ENCODE peak calls at places on chromosomes 6 and 20, in nine cellular contexts. T is colonic mucosa, V is PC-9, H is uterus, P is aorta, R is cardiac muscle cell, A is A549, L is prostate gland, S is heart left ventricle. W is an unnamed sample.

GRCh38 chr20:57043669-57044268 is 222.7 kb downstream of the BMP7 start:
- DNase-seq in T (no peak), V (no peak), H (no peak), P (no peak), R (no peak), A (no peak), L (no peak), S (no peak), W (no peak)

GRCh38 chr6:37547564-37548061 is 47.9 kb upstream of the CCDC167 start:
- DNase-seq in T (no peak), V (peak; percentile 41), H (no peak), P (no peak), R (no peak), A (no peak), L (peak; percentile 72), S (no peak), W (no peak)

GRCh38 chr6:85464722-85465150 is 14.9 kb downstream of the NT5E start:
- DNase-seq in T (no peak), V (peak; percentile 48), H (no peak), P (peak; percentile 82), R (no peak), A (peak; percentile 36), L (no peak), S (no peak), W (no peak)

GRCh38 chr6:30766461-30767157 is 22.3 kb upstream of the IER3 start:
- DNase-seq in T (no peak), V (no peak), H (no peak), P (peak; percentile 23), R (no peak), A (no peak), L (no peak), S (peak; percentile 34), W (no peak)

GRCh38 chr6:34563513-34563870 is 7.4 kb upstream of the SPDEF start:
- DNase-seq in T (no peak), V (no peak), H (no peak), P (no peak), R (no peak), A (no peak), L (no peak), S (no peak), W (no peak)

GRCh38 chr6:6973721-6974120 is 134.0 kb upstream of the RREB1 start:
- DNase-seq in T (no peak), V (no peak), H (no peak), P (no peak), R (no peak), A (no peak), L (no peak), S (no peak), W (no peak)

GRCh38 chr6:111417181-111417585 is 65.8 kb downstream of the REV3L start:
- DNase-seq in T (peak; percentile 25), V (no peak), H (no peak), P (no peak), R (peak; percentile 19), A (no peak), L (peak; percentile 28), S (peak; percentile 38), W (no peak)

GRCh38 chr6:18477301-18477941 is 90.3 kb downstream of the RNF144B start:
- DNase-seq in T (no peak), V (no peak), H (no peak), P (no peak), R (no peak), A (no peak), L (no peak), S (no peak), W (no peak)

GRCh38 chr6:35092362-35093117 is 48.6 kb downstream of the TCP11 start:
- DNase-seq in T (peak; percentile 16), V (no peak), H (peak; percentile 40), P (peak; percentile 85), R (no peak), A (no peak), L (no peak), S (no peak), W (no peak)

GRCh38 chr6:140858381-140858971 is 1274.2 kb upstream of the GJE1 start:
- DNase-seq in T (no peak), V (peak; percentile 7), H (no peak), P (no peak), R (no peak), A (no peak), L (no peak), S (no peak), W (no peak)

GRCh38 chr6:158807515-158808441 is 11.4 kb downstream of the EZR start:
- DNase-seq in T (no peak), V (no peak), H (no peak), P (no peak), R (no peak), A (no peak), L (no peak), S (no peak), W (no peak)

GRCh38 chr6:692356-692851 is 535 bp downstream of the EXOC2 start:
- DNase-seq in T (peak; percentile 72), V (peak; percentile 62), H (peak; percentile 22), P (peak; percentile 79), R (peak; percentile 35), A (peak; percentile 35), L (no peak), S (peak; percentile 18), W (no peak)

GRCh38 chr20:15395457-15395856 is 1058.0 kb upstream of the FLRT3 start:
- DNase-seq in T (no peak), V (no peak), H (no peak), P (no peak), R (no peak), A (no peak), L (no peak), S (no peak), W (no peak)

GRCh38 chr6:89162047-89162371 is 16.2 kb downstream of the PM20D2 start:
- DNase-seq in T (no peak), V (no peak), H (peak; percentile 28), P (no peak), R (peak; percentile 33), A (no peak), L (no peak), S (peak; percentile 41), W (no peak)

GRCh38 chr6:168371989-168372711 is 52.6 kb upstream of the DACT2 start:
- DNase-seq in T (no peak), V (no peak), H (no peak), P (peak; percentile 71), R (no peak), A (no peak), L (no peak), S (no peak), W (no peak)

GRCh38 chr6:168372871-168373270 is 53.3 kb upstream of the DACT2 start:
- DNase-seq in T (peak; percentile 43), V (no peak), H (no peak), P (peak; percentile 39), R (no peak), A (no peak), L (no peak), S (no peak), W (no peak)

GRCh38 chr6:168374541-168375071 is 55.0 kb upstream of the DACT2 start:
- DNase-seq in T (no peak), V (no peak), H (no peak), P (peak; percentile 55), R (no peak), A (no peak), L (no peak), S (no peak), W (no peak)

GRCh38 chr6:168374051-168374502 is 54.5 kb upstream of the DACT2 start:
- DNase-seq in T (no peak), V (no peak), H (no peak), P (peak; percentile 68), R (no peak), A (no peak), L (no peak), S (no peak), W (no peak)

DNA sequence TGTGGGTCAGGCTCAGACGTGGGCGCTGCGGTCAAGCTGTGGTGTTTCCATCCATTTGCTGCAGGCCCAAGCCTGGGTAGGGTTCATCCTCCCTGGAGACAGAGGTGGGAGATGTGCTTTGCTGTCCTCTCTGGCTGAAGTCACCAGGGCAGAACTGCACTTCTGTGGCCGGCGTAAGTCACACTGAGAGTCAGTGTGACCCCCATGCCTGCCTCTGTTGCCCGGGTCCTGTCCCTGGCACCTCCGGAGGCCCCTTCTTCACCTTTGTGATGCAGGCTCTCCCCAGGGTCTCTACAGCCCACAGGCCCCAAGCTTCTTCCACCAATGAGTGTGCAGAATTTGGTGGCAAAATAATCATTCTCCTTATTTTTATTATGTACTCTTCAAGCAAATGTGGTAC is 53.8 kb upstream of the DACT2 start:
- DNase-seq in T (no peak), V (no peak), H (no peak), P (peak; percentile 51), R (no peak), A (no peak), L (no peak), S (no peak), W (no peak)
- H3K9me3 ChIP-seq in T (no peaks in the 10 kb centered on the region), V (no peaks in the 10 kb centered on the region), H (no peaks in the 10 kb centered on the region), P (no peaks in the 10 kb centered on the region), R (no peaks in the 10 kb centered on the region), A (no peaks in the 10 kb centered on the region), L (no peaks in the 10 kb centered on the region), S (no peaks in the 10 kb centered on the region), W (no peaks in the 10 kb centered on the region)

GRCh38 chr20:7855545-7855944 is 84.7 kb downstream of the HAO1 start:
- DNase-seq in T (no peak), V (no peak), H (no peak), P (no peak), R (no peak), A (no peak), L (no peak), S (no peak), W (no peak)

GRCh38 chr20:7849675-7850074 is 90.6 kb downstream of the HAO1 start:
- DNase-seq in T (no peak), V (no peak), H (no peak), P (no peak), R (no peak), A (no peak), L (no peak), S (no peak), W (no peak)

GRCh38 chr20:7848351-7848750 is 91.9 kb downstream of the HAO1 start:
- DNase-seq in T (no peak), V (no peak), H (no peak), P (no peak), R (no peak), A (no peak), L (no peak), S (no peak), W (no peak)

GRCh38 chr20:7853493-7853892 is 86.8 kb downstream of the HAO1 start:
- DNase-seq in T (no peak), V (no peak), H (no peak), P (no peak), R (no peak), A (no peak), L (no peak), S (no peak), W (no peak)

GRCh38 chr20:7851031-7851490 is 89.2 kb downstream of the HAO1 start:
- DNase-seq in T (no peak), V (no peak), H (no peak), P (no peak), R (no peak), A (no peak), L (no peak), S (no peak), W (no peak)
- H3K4me1 ChIP-seq in T (no peaks in the 10 kb centered on the region), V (no peaks in the 10 kb centered on the region), H (no peaks in the 10 kb centered on the region), P (no peaks in the 10 kb centered on the region), R (no peaks in the 10 kb centered on the region), A (peaks cover 21% of the 10 kb centered on the region), L (no peaks in the 10 kb centered on the region), S (no peaks in the 10 kb centered on the region), W (no peaks in the 10 kb centered on the region)

GRCh38 chr20:25723975-25724374 is 27.3 kb upstream of the ZNF337 start:
- DNase-seq in T (no peak), V (no peak), H (no peak), P (no peak), R (no peak), A (no peak), L (no peak), S (no peak), W (no peak)
- H3K9me3 ChIP-seq in T (no peaks in the 10 kb centered on the region), V (peaks cover 14% of the 10 kb centered on the region), H (peaks cover 19% of the 10 kb centered on the region), P (peaks cover 4% of the 10 kb centered on the region), R (no peaks in the 10 kb centered on the region), A (peaks cover 15% of the 10 kb centered on the region), L (no peaks in the 10 kb centered on the region), S (no peaks in the 10 kb centered on the region), W (peaks cover 7% of the 10 kb centered on the region)

GRCh38 chr6:24743944-24744335 is 25.0 kb upstream of the C6orf62 start:
- DNase-seq in T (no peak), V (no peak), H (no peak), P (no peak), R (no peak), A (no peak), L (no peak), S (no peak), W (no peak)
- H3K4me1 ChIP-seq in T (no peaks in the 10 kb centered on the region), V (peaks cover 26% of the 10 kb centered on the region), H (no peaks in the 10 kb centered on the region), P (no peaks in the 10 kb centered on the region), R (no peaks in the 10 kb centered on the region), A (peaks cover 19% of the 10 kb centered on the region), L (no peaks in the 10 kb centered on the region), S (no peaks in the 10 kb centered on the region), W (no peaks in the 10 kb centered on the region)

W was measured in kidney.